ENCODE peak calls at places on chromosome 14, in five cellular contexts. One of them, this sample, is unnamed.
A peak's percentile ranks its signal among the peaks of the same experiment; 100 is the strongest.

GRCh38 chr14:81165188-81165587 is 55.6 kb downstream of the GTF2A1 start:
- DNase-seq in HepG2: peak; percentile 56
- DNase-seq in SK-N-SH: no peak
- DNase-seq in GM12878: no peak
- DNase-seq in K562: no peak
- DNase-seq in this sample: no peak

GRCh38 chr14:22007278-22008097 is 333.9 kb upstream of the OR4E1 start:
- DNase-seq in HepG2: no peak
- DNase-seq in SK-N-SH: no peak
- DNase-seq in GM12878: no peak
- DNase-seq in K562: no peak
- DNase-seq in this sample: no peak

GRCh38 chr14:50320279-50320678 is 8.2 kb downstream of the DMAC2L start:
- DNase-seq in HepG2: no peak
- DNase-seq in SK-N-SH: no peak
- DNase-seq in GM12878: peak; percentile 39
- DNase-seq in K562: no peak
- DNase-seq in this sample: no peak

GRCh38 chr14:84152452-84152851 is 1377.5 kb upstream of the FLRT2 start:
- DNase-seq in HepG2: no peak
- DNase-seq in SK-N-SH: no peak
- DNase-seq in GM12878: no peak
- DNase-seq in K562: no peak
- DNase-seq in this sample: no peak

GRCh38 chr14:102304611-102305506 is at the start of gene MOK:
- DNase-seq in HepG2: peak; percentile 96
- DNase-seq in SK-N-SH: peak; percentile 99
- DNase-seq in GM12878: peak; percentile 92
- DNase-seq in K562: peak; percentile 94
- DNase-seq in this sample: peak; percentile 98

GRCh38 chr14:96349286-96350075 is 13.7 kb downstream of the ATG2B start:
- DNase-seq in HepG2: no peak
- DNase-seq in SK-N-SH: no peak
- DNase-seq in GM12878: no peak
- DNase-seq in K562: no peak
- DNase-seq in this sample: no peak

GRCh38 chr14:90874599-90874998 is 58.4 kb upstream of the TTC7B start:
- DNase-seq in HepG2: no peak
- DNase-seq in SK-N-SH: no peak
- DNase-seq in GM12878: no peak
- DNase-seq in K562: no peak
- DNase-seq in this sample: no peak

GRCh38 chr14:44962573-44963528 is 861 bp downstream of the TOGARAM1 start:
- DNase-seq in HepG2: no peak
- DNase-seq in SK-N-SH: no peak
- DNase-seq in GM12878: no peak
- DNase-seq in K562: no peak
- DNase-seq in this sample: no peak

GRCh38 chr14:32382704-32383103 is 53.6 kb downstream of the AKAP6 start:
- DNase-seq in HepG2: no peak
- DNase-seq in SK-N-SH: peak; percentile 34
- DNase-seq in GM12878: no peak
- DNase-seq in K562: no peak
- DNase-seq in this sample: peak; percentile 40

GRCh38 chr14:50943261-50943942 is 881 bp downstream of the PYGL start:
- DNase-seq in HepG2: peak; percentile 55
- DNase-seq in SK-N-SH: no peak
- DNase-seq in GM12878: no peak
- DNase-seq in K562: peak; percentile 45
- DNase-seq in this sample: peak; percentile 58

GRCh38 chr14:70534904-70535303 is at the start of gene ADAM20:
- DNase-seq in HepG2: no peak
- DNase-seq in SK-N-SH: no peak
- DNase-seq in GM12878: no peak
- DNase-seq in K562: no peak
- DNase-seq in this sample: no peak

DNA sequence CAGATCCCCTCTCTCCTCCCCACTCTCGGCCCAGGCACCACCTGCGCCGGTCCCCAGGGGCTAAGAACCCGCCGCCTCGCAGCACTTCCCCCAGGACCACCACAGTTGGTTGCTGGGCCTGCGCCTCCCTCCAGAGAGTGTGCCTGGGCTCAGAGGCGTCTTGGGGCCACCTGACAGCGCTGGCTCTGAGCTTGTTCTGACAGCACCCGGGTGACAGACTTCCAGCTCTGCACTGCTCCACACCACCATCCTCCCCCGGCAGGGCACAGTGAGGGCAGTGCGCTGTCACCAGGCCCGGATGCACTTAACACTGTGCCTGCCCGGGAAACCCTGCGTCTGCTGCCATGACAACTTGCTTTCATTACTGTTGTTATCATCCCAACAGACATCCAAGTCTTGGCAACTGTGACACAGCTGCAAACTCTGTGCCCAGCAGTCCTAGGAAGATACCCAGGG is 6.6 kb downstream of the BRF1 start:
- DNase-seq in HepG2: no peak
- DNase-seq in SK-N-SH: peak; percentile 91
- DNase-seq in GM12878: no peak
- DNase-seq in K562: no peak
- DNase-seq in this sample: no peak
- TF ChIP-seq EP300 in HepG2: no peak
- TF ChIP-seq EP300 in SK-N-SH: peak; percentile 82
- TF ChIP-seq EP300 in GM12878: peak; percentile 61
- TF ChIP-seq EP300 in K562: no peak
- TF ChIP-seq EP300 in this sample: no peak

DNA sequence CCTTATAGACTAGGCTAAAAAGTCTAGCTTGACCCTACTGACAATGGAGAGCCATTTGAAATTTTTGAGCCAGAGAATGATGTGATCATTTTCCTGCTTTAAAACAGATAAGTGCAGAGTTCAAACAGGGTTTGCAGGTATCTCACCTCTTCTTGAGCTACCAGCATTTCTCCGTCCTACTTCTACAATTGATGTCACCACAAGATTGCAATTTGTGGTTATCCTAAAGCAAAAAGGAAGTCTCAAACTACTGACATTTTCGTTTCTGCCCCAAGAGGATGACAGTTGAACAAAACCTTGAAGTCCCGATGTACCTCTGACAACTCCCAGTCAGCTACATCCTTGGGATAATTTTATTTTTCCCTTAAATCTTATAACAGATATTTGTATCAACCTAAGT is 86.7 kb downstream of the PTGER2 start:
- DNase-seq in HepG2: no peak
- DNase-seq in SK-N-SH: no peak
- DNase-seq in GM12878: peak; percentile 20
- DNase-seq in K562: no peak
- DNase-seq in this sample: no peak
- TF ChIP-seq REST in HepG2: no peak
- TF ChIP-seq REST in SK-N-SH: no peak
- TF ChIP-seq REST in GM12878: no peak
- TF ChIP-seq REST in K562: no peak
- TF ChIP-seq REST in this sample: no peak

GRCh38 chr14:58769766-58770165 is 132.0 kb downstream of the DACT1 start:
- DNase-seq in HepG2: no peak
- DNase-seq in SK-N-SH: no peak
- DNase-seq in GM12878: no peak
- DNase-seq in K562: no peak
- DNase-seq in this sample: no peak

GRCh38 chr14:58771016-58771415 is 133.3 kb downstream of the DACT1 start:
- DNase-seq in HepG2: no peak
- DNase-seq in SK-N-SH: no peak
- DNase-seq in GM12878: no peak
- DNase-seq in K562: no peak
- DNase-seq in this sample: no peak

GRCh38 chr14:58768977-58769376 is 131.2 kb downstream of the DACT1 start:
- DNase-seq in HepG2: no peak
- DNase-seq in SK-N-SH: no peak
- DNase-seq in GM12878: no peak
- DNase-seq in K562: no peak
- DNase-seq in this sample: no peak

GRCh38 chr14:58772061-58772604 is 134.4 kb downstream of the DACT1 start:
- DNase-seq in HepG2: no peak
- DNase-seq in SK-N-SH: no peak
- DNase-seq in GM12878: no peak
- DNase-seq in K562: no peak
- DNase-seq in this sample: no peak

DNA sequence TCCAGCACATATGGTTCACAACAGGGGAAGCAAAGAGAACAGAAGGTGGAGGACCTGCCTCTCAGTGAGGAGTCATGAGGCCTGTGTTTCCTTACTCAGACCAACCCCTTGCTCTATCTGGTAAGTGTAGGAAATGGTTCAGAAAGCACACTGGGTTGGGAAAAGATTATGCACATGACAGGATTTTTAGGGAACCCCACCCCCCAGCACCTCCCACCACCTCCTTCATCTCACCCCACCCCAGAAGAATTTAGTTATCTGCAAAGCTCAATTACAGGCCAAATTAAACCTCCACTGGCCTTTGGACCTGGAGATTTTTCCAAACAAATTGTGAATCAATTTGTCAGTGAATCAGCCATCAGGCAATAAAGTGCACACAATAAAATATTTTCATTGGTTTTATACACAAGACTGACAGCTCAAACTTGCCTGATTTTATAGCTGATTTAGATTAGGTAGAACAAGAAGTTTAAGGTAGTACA is 132.8 kb downstream of the DACT1 start:
- DNase-seq in HepG2: no peak
- DNase-seq in SK-N-SH: no peak
- DNase-seq in GM12878: no peak
- DNase-seq in K562: no peak
- DNase-seq in this sample: no peak
- H3K4me1 ChIP-seq in HepG2: no peaks in the 10 kb centered on the region
- H3K4me1 ChIP-seq in SK-N-SH: no peaks in the 10 kb centered on the region
- H3K4me1 ChIP-seq in GM12878: no peaks in the 10 kb centered on the region
- H3K4me1 ChIP-seq in K562: no peaks in the 10 kb centered on the region
- H3K4me1 ChIP-seq in this sample: no peaks in the 10 kb centered on the region

DNA sequence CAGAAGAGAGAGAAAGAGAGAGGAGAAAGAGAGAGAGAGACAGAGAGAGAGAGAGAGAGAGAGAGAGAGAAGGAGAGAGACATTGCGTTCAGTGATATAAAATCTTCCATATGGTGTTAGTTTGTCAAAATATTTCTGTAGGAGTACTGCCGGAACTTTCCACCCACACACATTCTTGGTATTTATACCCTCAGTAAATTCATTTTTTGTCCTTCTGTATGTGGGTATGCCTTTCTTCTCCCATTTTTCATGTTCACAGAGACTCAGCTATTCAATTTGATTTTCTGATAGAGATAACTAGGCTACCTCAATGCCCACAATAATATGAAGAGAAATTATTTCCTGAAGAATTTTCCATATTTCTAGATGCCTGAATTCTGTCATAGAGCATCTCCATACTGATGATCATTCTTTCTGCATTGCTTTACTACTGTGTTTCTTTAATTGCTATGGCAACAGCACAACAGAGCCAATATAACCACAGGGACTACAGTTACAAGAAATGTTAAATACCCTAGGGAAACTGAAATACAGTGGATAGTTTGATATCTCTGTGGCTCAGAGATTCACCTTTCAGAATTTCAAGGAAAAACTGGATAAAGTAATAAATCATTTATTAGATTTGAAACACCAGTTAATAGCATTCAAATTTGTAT is 266.8 kb downstream of the LRFN5 start:
- DNase-seq in HepG2: no peak
- DNase-seq in SK-N-SH: no peak
- DNase-seq in GM12878: no peak
- DNase-seq in K562: no peak
- DNase-seq in this sample: no peak
- TF ChIP-seq EP300 in HepG2: no peak
- TF ChIP-seq EP300 in SK-N-SH: no peak
- TF ChIP-seq EP300 in GM12878: no peak
- TF ChIP-seq EP300 in K562: no peak
- TF ChIP-seq EP300 in this sample: no peak

DNA sequence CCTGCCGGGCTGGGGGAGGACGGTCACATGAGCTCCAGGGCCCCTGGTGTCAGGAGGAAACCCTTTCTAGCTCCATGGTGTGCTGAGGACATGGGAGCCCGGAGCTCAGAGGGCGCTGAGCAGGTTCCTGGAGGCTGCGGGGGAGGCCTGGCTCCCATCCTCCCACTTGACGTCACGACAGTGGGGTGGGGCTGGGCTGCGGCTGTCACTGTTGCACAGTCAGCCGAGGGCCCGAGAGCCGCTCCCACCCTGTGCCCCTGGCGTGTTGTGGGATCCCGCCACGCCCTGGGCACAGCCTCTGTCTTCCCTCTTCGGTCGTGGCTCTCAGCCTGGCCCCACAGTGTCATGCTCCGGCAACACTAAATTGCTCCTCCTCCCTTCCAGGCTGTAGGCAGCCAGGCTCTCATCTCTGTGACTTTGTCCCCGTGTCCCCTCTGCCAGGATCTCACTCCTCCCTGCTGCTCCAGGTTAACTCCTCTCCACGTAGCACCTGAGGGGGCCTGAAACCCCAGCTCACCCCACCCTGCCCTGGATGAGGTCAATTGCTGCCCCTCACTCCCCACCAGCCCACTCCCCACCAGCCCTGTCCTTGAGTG is 33.0 kb downstream of the BEGAIN start:
- DNase-seq in HepG2: no peak
- DNase-seq in SK-N-SH: no peak
- DNase-seq in GM12878: no peak
- DNase-seq in K562: peak; percentile 84
- DNase-seq in this sample: no peak
- TF ChIP-seq REST in HepG2: no peak
- TF ChIP-seq REST in SK-N-SH: no peak
- TF ChIP-seq REST in GM12878: no peak
- TF ChIP-seq REST in K562: no peak
- TF ChIP-seq REST in this sample: no peak

DNA sequence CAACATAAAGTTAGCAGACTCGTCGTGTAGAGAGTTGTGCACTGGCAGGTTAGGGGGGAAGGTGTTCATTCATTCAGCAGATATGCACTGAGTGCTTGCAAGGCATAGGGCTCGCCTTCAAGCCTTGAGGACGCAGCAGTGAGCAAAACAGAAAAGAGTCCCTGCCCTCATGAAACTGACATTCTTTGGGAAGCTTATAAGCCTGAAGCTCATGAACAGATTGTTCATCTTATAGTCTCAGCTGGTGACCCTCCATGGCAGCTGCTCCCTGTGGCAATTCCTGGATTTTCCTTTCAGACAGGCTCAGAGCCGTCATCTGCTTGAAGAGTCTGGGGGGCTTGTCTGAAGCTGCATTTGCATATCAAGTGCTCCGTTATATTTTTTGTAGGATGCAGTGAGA is 148.4 kb downstream of the PRKCH start:
- DNase-seq in HepG2: no peak
- DNase-seq in SK-N-SH: no peak
- DNase-seq in GM12878: no peak
- DNase-seq in K562: no peak
- DNase-seq in this sample: no peak
- H3K4me1 ChIP-seq in HepG2: peaks cover 45% of the 10 kb centered on the region
- H3K4me1 ChIP-seq in SK-N-SH: peaks cover 18% of the 10 kb centered on the region
- H3K4me1 ChIP-seq in GM12878: peaks cover 22% of the 10 kb centered on the region
- H3K4me1 ChIP-seq in K562: no peaks in the 10 kb centered on the region
- H3K4me1 ChIP-seq in this sample: peaks cover 70% of the 10 kb centered on the region

This sample was measured in A549.